ENCODE peak calls at places on chromosome 1, in five cellular contexts. G is NCI-H1105, Y is AG04449, K is AG20443, Q is Right ventricle myocardium superior. I is an unnamed sample.

GRCh38 chr1:162835157-162835899 is 25.6 kb downstream of the CCDC190 start:
- DNase-seq in K (no peak), Q (no peak), G (no peak), Y (no peak), I (no peak)

GRCh38 chr1:19395678-19396192 is 83.6 kb downstream of the SLC66A1 start:
- DNase-seq in K (peak), G (no peak), Y (no peak), Q (no peak), I (no peak)

GRCh38 chr1:3625151-3625907 is 514 bp downstream of the TPRG1L start:
- DNase-seq in K (peak), G (peak), Y (no peak), Q (peak), I (peak)

GRCh38 chr1:152932170-152932811 is 14.7 kb upstream of the SPRR5 start:
- DNase-seq in Y (no peak), G (no peak), Q (no peak), K (no peak), I (no peak)

GRCh38 chr1:241536969-241537368 is 4.8 kb downstream of the KMO start:
- DNase-seq in G (no peak), Q (no peak), K (no peak), Y (no peak), I (no peak)

GRCh38 chr1:211488641-211489040 is 3.3 kb downstream of the RD3 start:
- DNase-seq in Y (no peak), G (no peak), Q (no peak), K (no peak), I (no peak)

GRCh38 chr1:65072845-65073244 is 75.2 kb upstream of the AK4 start:
- DNase-seq in K (no peak), G (no peak), Y (no peak), Q (no peak), I (no peak)

GRCh38 chr1:20337581-20337980 is 46.9 kb downstream of the VWA5B1 start:
- DNase-seq in Y (no peak), K (no peak), Q (no peak), G (no peak), I (no peak)

GRCh38 chr1:215146252-215146975 is 63.9 kb downstream of the KCNK2 start:
- DNase-seq in G (no peak), Y (no peak), Q (no peak), K (peak), I (peak)

GRCh38 chr1:53616927-53617326 is 122.0 kb downstream of the GLIS1 start:
- DNase-seq in Y (no peak), Q (no peak), G (no peak), K (no peak), I (no peak)

GRCh38 chr1:21855257-21856096 is 43.4 kb downstream of the LDLRAD2 start:
- DNase-seq in K (no peak), G (no peak), Q (no peak), Y (no peak), I (no peak)

GRCh38 chr1:161954050-161954449 is 69.6 kb downstream of the OLFML2B start:
- DNase-seq in G (no peak), K (no peak), Q (no peak), Y (no peak), I (no peak)

GRCh38 chr1:89148259-89148658 is 22.3 kb upstream of the GBP2 start:
- DNase-seq in Q (no peak), K (no peak), G (no peak), Y (no peak), I (no peak)

GRCh38 chr1:30777906-30778155 is 20.3 kb upstream of the LAPTM5 start:
- DNase-seq in G (no peak), K (no peak), Q (no peak), Y (no peak), I (no peak)